ENCODE peak calls at places on chromosome X, in five cellular contexts. X is uterus, S is heart left ventricle, P is lower leg skin, L is esophagus squamous epithelium. O is an unnamed sample.

GRCh38 chrX:51899741-51900140 is 6.3 kb downstream of the MAGED1 start:
- DNase-seq in L (no peak), X (no peak), P (no peak), S (no peak), O (no peak)

GRCh38 chrX:101385795-101386541 is at the start of gene BTK:
- DNase-seq in S (no peak), L (no peak), P (peak), X (no peak), O (peak)

GRCh38 chrX:21840199-21840557 is 761 bp downstream of the MBTPS2 start:
- DNase-seq in P (no peak), L (no peak), S (no peak), X (no peak), O (peak)

GRCh38 chrX:2514131-2514530 is 13.4 kb upstream of the DHRSX start:
- DNase-seq in P (no peak), X (no peak), S (no peak), L (no peak), O (no peak)

GRCh38 chrX:88660836-88661235 is 86.2 kb upstream of the CPXCR1 start:
- DNase-seq in X (no peak), L (no peak), P (no peak), S (no peak), O (no peak)

GRCh38 chrX:125203737-125204578 is 115.7 kb upstream of the TEX13C start:
- DNase-seq in P (peak), X (peak), S (peak), L (no peak), O (peak)

GRCh38 chrX:1483843-1484637 is 31.3 kb upstream of the ASMTL start:
- DNase-seq in L (no peak), S (no peak), P (no peak), X (no peak), O (no peak)

GRCh38 chrX:16839852-16840460 is 30.2 kb downstream of the RBBP7 start:
- DNase-seq in X (peak), S (no peak), L (no peak), P (no peak), O (peak)

GRCh38 chrX:86455495-86455894 is 307.2 kb downstream of the DACH2 start:
- DNase-seq in X (no peak), S (peak), P (no peak), L (no peak), O (no peak)

GRCh38 chrX:149541521-149542047 is 772 bp downstream of the EOLA1 start:
- DNase-seq in L (no peak), P (no peak), S (no peak), X (no peak), O (peak)

GRCh38 chrX:148500428-148501120 is at the start of gene AFF2:
- DNase-seq in S (peak), L (no peak), X (no peak), P (no peak), O (peak)

GRCh38 chrX:130770615-130771014 is 132.4 kb downstream of the ENOX2 start:
- DNase-seq in L (no peak), P (no peak), X (no peak), S (no peak), O (no peak)

GRCh38 chrX:16797358-16797757 is 11.1 kb downstream of the TXLNG start:
- DNase-seq in X (peak), L (no peak), S (no peak), P (no peak), O (no peak)

GRCh38 chrX:19514791-19515614 is at the start of gene MAP3K15:
- DNase-seq in S (no peak), P (no peak), L (no peak), X (no peak), O (peak)

GRCh38 chrX:48794340-48794920 is 7.4 kb upstream of the HDAC6 start:
- DNase-seq in L (no peak), S (no peak), P (no peak), X (no peak), O (peak)
- TF ChIP-seq POLR2A in L (no peak), S (no peak), P (no peak), X (no peak), O (peak)

DNA sequence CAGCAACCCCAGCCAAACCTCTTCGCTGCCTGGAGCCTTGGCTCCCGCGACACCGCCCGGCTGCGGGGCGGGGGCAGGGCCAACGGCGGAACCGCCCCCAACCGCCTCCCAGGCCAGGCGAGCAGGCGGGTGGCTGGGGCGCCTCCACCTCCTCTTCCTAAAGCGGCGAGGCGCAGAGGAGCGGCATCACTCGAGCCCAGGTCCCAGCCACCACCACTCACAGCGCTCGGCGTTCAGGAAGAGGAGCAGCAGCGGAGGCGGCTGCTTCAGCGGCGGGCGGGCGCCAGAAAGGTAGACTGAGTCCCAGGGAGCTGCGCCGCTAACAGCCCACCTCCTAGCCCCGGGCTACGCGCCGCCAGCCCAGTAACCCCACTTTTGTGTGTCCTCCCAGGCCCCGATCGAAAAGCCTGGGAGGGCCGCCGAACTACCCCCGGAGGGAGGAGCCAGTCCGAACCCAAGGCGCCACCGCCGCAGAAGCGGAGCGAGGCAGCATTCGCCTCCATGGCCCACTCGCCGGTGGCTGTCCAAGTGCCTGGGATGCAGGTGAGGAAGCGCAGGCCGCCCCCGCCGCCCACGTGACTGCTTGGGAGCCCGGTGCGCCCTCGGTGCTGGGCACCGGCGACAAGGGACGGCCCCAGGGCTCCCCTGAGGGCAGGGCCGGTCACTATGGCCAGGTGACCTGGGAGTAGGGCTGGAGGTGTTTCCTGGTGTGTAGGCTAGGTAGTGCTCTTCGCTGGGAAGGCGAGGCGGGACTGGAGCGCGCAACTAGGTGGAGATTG is at the start of gene STK26:
- DNase-seq in X (peak), S (peak), L (peak), P (peak), O (peak)
- TF ChIP-seq POLR2A in X (peak), S (no peak), L (no peak), P (no peak), O (peak)

GRCh38 chrX:40085714-40086113 is 12.0 kb downstream of the BCOR start:
- DNase-seq in X (no peak), L (no peak), S (no peak), P (no peak), O (no peak)
- TF ChIP-seq POLR2A in X (no peak), L (no peak), S (no peak), P (no peak), O (no peak)

DNA sequence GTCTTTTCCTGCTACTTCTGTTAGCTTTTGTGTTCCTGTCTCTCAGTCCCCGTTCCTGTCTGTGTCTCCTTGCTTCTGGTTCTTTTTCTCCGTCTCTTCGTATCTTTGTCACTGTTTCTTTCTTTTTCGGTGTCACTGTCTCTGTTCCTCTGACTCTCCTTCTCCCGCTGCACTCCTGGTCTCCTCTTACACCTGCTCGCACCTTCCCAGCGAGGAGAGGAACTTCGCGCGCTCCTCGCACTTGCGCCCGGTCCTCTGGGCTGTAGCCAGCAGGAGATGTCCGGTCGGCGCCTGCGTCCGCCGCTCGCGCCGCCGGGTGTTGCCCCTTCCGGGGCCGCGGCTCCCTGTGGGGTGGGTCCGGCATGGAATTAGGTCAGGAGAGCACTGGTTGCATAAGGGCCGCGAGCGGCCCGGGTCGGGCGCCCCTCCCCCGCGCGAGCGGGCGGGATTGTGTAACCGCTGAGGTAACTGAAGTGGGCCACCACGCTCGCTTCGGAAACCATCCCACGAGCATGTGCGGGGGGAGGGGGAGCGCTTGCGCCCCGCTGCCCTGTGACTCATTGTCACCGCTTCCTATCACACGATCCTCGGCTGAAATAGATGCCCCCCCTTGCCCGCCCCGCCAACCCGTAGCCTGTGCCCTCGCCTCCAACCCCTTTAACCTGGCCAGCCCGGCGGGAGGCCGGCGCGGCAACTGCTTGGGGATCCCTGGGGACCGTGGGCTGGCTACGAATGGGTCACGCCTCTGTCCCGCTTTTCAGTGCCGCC is 1.6 kb downstream of the LONRF3 start:
- DNase-seq in L (no peak), X (peak), P (peak), S (peak), O (peak)
- TF ChIP-seq POLR2A in L (no peak), X (peak), P (peak), S (no peak), O (no peak)

DNA sequence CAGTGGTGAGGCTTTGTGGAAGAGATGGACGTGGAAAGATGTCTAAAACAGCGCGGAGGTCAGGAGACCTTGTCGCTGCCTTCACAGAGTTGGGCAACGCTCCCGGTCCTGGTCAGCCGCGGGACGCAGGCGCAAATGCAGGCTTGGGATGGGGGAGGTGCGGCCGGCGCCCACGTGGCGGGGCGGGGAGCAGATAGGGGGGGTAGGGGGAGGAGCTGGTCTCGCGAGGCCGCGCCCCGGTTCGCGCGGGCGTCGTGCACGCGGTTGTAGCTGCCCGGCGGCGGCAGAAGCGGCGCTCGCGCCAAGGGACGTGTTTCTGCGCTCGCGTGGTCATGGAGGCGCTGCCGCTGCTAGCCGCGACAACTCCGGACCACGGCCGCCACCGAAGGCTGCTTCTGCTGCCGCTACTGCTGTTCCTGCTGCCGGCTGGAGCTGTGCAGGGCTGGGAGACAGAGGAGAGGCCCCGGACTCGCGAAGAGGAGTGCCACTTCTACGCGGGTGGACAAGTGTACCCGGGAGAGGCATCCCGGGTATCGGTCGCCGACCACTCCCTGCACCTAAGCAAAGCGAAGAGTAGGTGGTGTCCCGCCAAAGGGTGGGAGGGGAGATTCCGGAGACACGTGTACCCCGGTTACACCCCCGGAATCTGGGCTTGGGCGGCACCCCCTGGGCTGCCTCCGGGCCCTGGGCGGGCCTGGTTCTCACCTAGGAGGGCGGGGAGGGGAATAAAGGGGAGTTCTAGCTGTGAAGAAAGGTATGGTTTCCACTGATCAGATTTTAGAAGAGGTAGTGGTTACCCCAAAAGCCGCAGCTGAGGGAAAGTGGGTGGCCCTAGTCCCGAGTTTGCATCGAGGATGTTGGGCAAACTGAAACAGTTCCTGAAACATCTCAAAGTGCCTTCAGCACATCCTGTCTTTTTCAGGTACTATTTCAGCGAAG is at the start of gene PRDX4:
- DNase-seq in L (peak), S (peak), X (peak), P (peak), O (peak)
- TF ChIP-seq POLR2A in L (no peak), S (peak), X (peak), P (no peak), O (peak)

O was measured in erythroblast.